ENCODE peak calls at places on chromosomes 2 and 18, in seven cellular contexts. U is neural progenitor cell, E is GM23338, N is MM.1S, B is GM23248, C is hepatocyte, Z is HCT116. F is an unnamed sample. For H3K4me1, the result is how much of the 10 kb centered on the place peaks cover.

GRCh38 chr2:226788881-226789485 is 10.6 kb downstream of the IRS1 start:
- DNase-seq in U (no peak), E (no peak), N (no peak), B (peak), C (no peak), Z (no peak), F (no peak)

GRCh38 chr2:102801098-102801718 is 39.4 kb downstream of the TMEM182 start:
- DNase-seq in U (peak), E (peak), N (no peak), B (no peak), C (no peak), Z (peak), F (no peak)

GRCh38 chr18:79559121-79559835 is 120.3 kb upstream of the CTDP1 start:
- DNase-seq in U (no peak), E (no peak), N (no peak), B (no peak), C (no peak), Z (no peak), F (no peak)

GRCh38 chr2:96870631-96871255 is 863 bp upstream of the SEMA4C start:
- DNase-seq in U (no peak), E (peak), N (no peak), B (peak), C (peak), Z (no peak), F (no peak)

GRCh38 chr2:46072146-46072820 is 224.9 kb upstream of the EPAS1 start:
- DNase-seq in U (no peak), E (no peak), N (no peak), B (no peak), C (no peak), Z (no peak), F (no peak)

GRCh38 chr18:48775372-48776160 is 175.2 kb downstream of the SMAD7 start:
- DNase-seq in U (no peak), E (no peak), N (peak), B (no peak), C (no peak), Z (no peak), F (no peak)

GRCh38 chr2:239288951-239289481 is 111.8 kb downstream of the HDAC4 start:
- DNase-seq in U (peak), E (no peak), N (peak), B (peak), C (no peak), Z (no peak), F (no peak)

GRCh38 chr2:8119782-8120551 is 561.9 kb upstream of the ID2 start:
- DNase-seq in U (peak), E (no peak), N (no peak), B (peak), C (peak), Z (no peak), F (peak)

GRCh38 chr2:152376968-152377367 is 42.0 kb downstream of the FMNL2 start:
- DNase-seq in U (no peak), E (no peak), N (no peak), B (no peak), C (no peak), Z (no peak), F (peak)

GRCh38 chr2:36333350-36334012 is 22.1 kb upstream of the CRIM1 start:
- DNase-seq in U (no peak), E (peak), N (no peak), B (no peak), C (no peak), Z (no peak), F (peak)

GRCh38 chr2:217756375-217757107 is 246.3 kb downstream of the TNS1 start:
- DNase-seq in U (peak), E (peak), N (peak), B (peak), C (peak), Z (peak), F (peak)

GRCh38 chr2:236787885-236788284 is 218.3 kb downstream of the ACKR3 start:
- DNase-seq in U (no peak), E (no peak), N (no peak), B (no peak), C (no peak), Z (no peak), F (no peak)

GRCh38 chr2:188024811-188025210 is 266.9 kb upstream of the GULP1 start:
- DNase-seq in U (no peak), E (no peak), N (no peak), B (no peak), C (no peak), Z (no peak), F (no peak)

GRCh38 chr2:241616168-241617125 is 20.5 kb downstream of the THAP4 start:
- DNase-seq in U (no peak), E (peak), N (no peak), B (no peak), C (no peak), Z (no peak), F (no peak)

GRCh38 chr2:238518127-238518827 is 91.5 kb downstream of the ASB1 start:
- DNase-seq in U (no peak), E (no peak), N (no peak), B (peak), C (no peak), Z (no peak), F (no peak)

GRCh38 chr2:23940976-23941605 is 828 bp downstream of the UBXN2A start:
- DNase-seq in U (no peak), E (no peak), N (no peak), B (peak), C (no peak), Z (no peak), F (peak)

GRCh38 chr18:74337155-74337911 is 21.7 kb downstream of the C18orf63 start:
- DNase-seq in U (no peak), E (no peak), N (no peak), B (no peak), C (no peak), Z (no peak), F (no peak)

GRCh38 chr18:57062841-57063240 is 84.0 kb upstream of the BOD1L2 start:
- DNase-seq in U (peak), E (no peak), N (no peak), B (no peak), C (no peak), Z (no peak), F (no peak)

GRCh38 chr2:237556773-237557632 is 9.4 kb upstream of the PRLH start:
- DNase-seq in U (no peak), E (no peak), N (peak), B (no peak), C (no peak), Z (no peak), F (no peak)

GRCh38 chr2:58099097-58099769 is 52.6 kb downstream of the VRK2 start:
- DNase-seq in U (no peak), E (no peak), N (no peak), B (no peak), C (no peak), Z (no peak), F (no peak)

GRCh38 chr2:209476367-209477191 is 52.7 kb downstream of the MAP2 start:
- DNase-seq in U (no peak), E (no peak), N (no peak), B (no peak), C (peak), Z (no peak), F (no peak)

DNA sequence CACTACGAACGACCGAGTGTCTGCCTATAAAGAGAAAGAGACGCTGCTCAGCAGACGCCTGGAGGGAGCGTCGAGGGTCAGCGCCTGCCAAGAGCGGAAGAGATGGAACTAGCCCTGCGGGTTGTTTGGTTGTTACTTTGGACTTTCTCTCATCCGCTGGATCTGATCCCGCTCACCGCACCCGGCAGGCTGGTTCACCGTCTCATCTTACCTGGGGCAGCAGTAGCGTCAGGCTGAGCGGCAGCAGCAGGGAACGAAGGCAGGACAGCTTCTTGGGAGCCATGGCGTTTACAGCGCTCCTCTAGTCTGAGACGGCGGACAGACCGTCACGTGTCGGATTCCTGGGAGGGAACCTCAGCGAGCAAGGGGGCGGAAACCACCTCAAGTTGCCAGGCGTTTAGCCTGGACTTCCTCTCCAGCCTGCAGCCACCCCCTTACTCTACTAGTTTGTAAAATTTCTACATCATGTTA is 1.9 kb downstream of the GLB1L start:
- DNase-seq in U (no peak), E (peak), N (no peak), B (no peak), C (no peak), Z (no peak), F (no peak)
- TF ChIP-seq EZH2phosphoT487 in U (no peak), E (no peak), N (no peak), B (no peak), C (no peak), Z (no peak), F (no peak)

GRCh38 chr2:197033222-197033621 is 106.7 kb upstream of the PGAP1 start:
- DNase-seq in U (no peak), E (no peak), N (no peak), B (peak), C (no peak), Z (no peak), F (peak)
- H3K4me1 ChIP-seq in U (under half), E (under half), N (under half), B (under half), C (under half), Z (under half), F (under half)

DNA sequence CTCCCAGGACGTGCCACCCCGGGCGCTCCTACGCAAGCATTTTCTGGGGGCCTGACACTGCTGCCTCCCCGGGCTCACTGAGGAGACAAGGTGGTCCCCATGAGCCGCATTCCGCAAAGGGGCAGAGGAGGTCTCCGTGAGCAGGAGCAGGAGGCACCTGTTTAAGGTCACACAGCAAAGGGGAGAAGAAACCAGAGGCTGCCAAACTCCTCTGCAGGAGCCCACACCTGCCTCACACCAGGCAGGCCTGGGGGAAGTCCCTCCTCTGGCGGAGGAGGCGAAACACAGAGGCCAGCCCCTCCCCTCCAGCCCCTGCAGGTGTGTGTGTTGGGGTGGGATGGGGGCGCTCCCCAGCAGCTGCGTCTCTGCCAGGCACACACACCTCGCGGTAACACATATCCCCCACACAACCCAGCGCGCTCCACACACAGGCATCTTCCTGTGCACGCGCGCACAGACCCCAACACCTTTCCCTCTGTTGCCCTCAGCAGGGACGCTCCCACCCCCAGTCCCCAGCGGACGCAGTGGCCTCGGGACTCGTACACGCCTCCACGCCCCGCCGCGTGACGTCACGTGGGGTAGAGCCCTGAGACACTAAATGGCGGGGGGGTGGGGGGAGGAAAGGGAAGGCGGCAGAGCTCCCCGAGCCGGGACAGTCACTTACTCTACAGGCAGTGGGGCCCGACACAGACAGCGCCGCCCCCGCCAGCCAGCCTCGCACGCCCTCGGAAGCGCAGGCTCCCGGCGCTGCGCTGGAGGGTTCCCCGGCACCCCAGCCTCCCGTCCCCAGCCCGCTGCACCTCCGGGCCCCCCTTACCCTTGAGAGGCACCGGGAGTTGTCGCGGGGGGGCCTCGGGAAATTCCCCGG is 537 bp upstream of the WNT10A start:
- DNase-seq in U (no peak), E (peak), N (peak), B (peak), C (no peak), Z (no peak), F (no peak)
- TF ChIP-seq EZH2 in U (peak), E (peak), N (no peak), B (no peak), C (peak), Z (no peak), F (no peak)

GRCh38 chr2:234364718-234365117 is 132.2 kb downstream of the ARL4C start:
- DNase-seq in U (peak), E (no peak), N (no peak), B (no peak), C (no peak), Z (no peak), F (no peak)

GRCh38 chr2:234363647-234364294 is 133.1 kb downstream of the ARL4C start:
- DNase-seq in U (peak), E (no peak), N (no peak), B (no peak), C (no peak), Z (no peak), F (no peak)

GRCh38 chr2:234357666-234358065 is 139.2 kb downstream of the ARL4C start:
- DNase-seq in U (no peak), E (no peak), N (no peak), B (no peak), C (no peak), Z (no peak), F (no peak)

GRCh38 chr2:234366891-234367290 is 130.0 kb downstream of the ARL4C start:
- DNase-seq in U (no peak), E (no peak), N (no peak), B (peak), C (peak), Z (no peak), F (peak)

DNA sequence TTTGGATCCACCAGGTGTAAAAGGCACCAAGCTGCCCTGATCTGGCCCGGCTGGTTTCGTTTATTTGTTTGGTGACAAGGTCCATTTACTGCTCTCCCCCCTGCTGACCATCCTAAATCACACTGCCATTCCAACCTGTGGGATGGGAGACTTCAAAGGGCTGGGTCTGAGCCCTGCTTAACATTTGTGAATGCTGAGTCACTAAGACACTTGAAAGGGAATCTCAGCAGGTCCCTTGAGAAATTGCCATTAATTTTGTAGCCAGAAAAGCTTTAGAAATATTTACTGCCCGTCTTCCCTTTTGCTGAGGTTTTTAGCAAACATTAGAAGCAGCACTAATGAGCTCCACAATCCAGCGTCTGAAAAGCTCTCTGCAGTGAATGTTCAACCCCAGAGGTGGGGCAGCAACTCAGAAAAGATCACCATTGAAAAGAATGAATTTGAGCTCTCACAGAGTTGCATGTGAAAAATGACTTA is 133.8 kb downstream of the ARL4C start:
- DNase-seq in U (peak), E (peak), N (no peak), B (peak), C (peak), Z (peak), F (peak)
- TF ChIP-seq EZH2phosphoT487 in U (no peak), E (no peak), N (no peak), B (no peak), C (no peak), Z (no peak), F (no peak)

GRCh38 chr2:86309966-86310365 is 27.5 kb downstream of the REEP1 start:
- DNase-seq in U (no peak), E (no peak), N (no peak), B (no peak), C (no peak), Z (no peak), F (no peak)
- H3K4me1 ChIP-seq in U (under half), E (under half), N (under half), B (under half), C (under half), Z (under half), F (under half)

GRCh38 chr2:223052710-223053261 is 796 bp downstream of the KCNE4 start:
- DNase-seq in U (no peak), E (no peak), N (no peak), B (no peak), C (no peak), Z (no peak), F (no peak)
- TF ChIP-seq EZH2 in U (no peak), E (no peak), N (no peak), B (no peak), C (no peak), Z (no peak), F (no peak)

GRCh38 chr2:133651861-133652260 is 83.6 kb upstream of the NCKAP5 start:
- DNase-seq in U (no peak), E (no peak), N (no peak), B (peak), C (no peak), Z (no peak), F (no peak)

GRCh38 chr2:133657591-133657990 is 89.3 kb upstream of the NCKAP5 start:
- DNase-seq in U (no peak), E (no peak), N (no peak), B (no peak), C (no peak), Z (no peak), F (no peak)

GRCh38 chr2:133655565-133656113 is 87.4 kb upstream of the NCKAP5 start:
- DNase-seq in U (no peak), E (no peak), N (no peak), B (peak), C (no peak), Z (no peak), F (no peak)

GRCh38 chr2:133653116-133653515 is 84.9 kb upstream of the NCKAP5 start:
- DNase-seq in U (no peak), E (no peak), N (no peak), B (no peak), C (no peak), Z (no peak), F (no peak)

GRCh38 chr2:133652407-133652806 is 84.1 kb upstream of the NCKAP5 start:
- DNase-seq in U (no peak), E (no peak), N (no peak), B (peak), C (no peak), Z (no peak), F (no peak)
- TF ChIP-seq EZH2phosphoT487 in U (no peak), E (no peak), N (no peak), B (no peak), C (no peak), Z (no peak), F (no peak)

GRCh38 chr18:70421471-70421870 is 132.6 kb downstream of the SOCS6 start:
- DNase-seq in U (no peak), E (no peak), N (no peak), B (peak), C (no peak), Z (peak), F (peak)

GRCh38 chr18:70423988-70424387 is 135.1 kb downstream of the SOCS6 start:
- DNase-seq in U (peak), E (no peak), N (no peak), B (peak), C (no peak), Z (peak), F (peak)

GRCh38 chr18:70422061-70422965 is 133.5 kb downstream of the SOCS6 start:
- DNase-seq in U (no peak), E (no peak), N (no peak), B (peak), C (peak), Z (peak), F (peak)

GRCh38 chr18:70425236-70425635 is 136.4 kb downstream of the SOCS6 start:
- DNase-seq in U (no peak), E (no peak), N (no peak), B (no peak), C (no peak), Z (no peak), F (no peak)

DNA sequence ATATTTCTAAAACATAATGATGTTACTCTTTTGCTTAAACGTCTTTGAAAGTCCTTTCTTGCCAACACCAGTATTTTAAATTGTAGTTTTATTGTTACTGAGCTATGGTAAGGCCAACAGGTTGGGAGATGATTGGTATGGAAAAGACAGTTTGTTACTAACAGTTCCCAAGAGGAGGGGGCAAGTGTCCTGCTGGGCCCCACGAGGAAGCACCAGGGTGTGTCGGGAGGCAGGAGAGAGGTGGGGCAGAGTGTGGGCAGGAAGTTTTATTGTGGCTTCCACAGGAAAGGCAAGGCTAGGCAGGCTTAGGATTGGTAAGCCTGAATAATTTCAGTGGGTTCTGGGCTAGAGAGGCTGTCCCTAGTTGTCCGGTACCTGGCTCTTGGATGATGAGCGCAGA is 134.3 kb downstream of the SOCS6 start:
- DNase-seq in U (no peak), E (no peak), N (no peak), B (no peak), C (no peak), Z (no peak), F (peak)
- H3K4me1 ChIP-seq in U (under half), E (under half), N (under half), B (half or more), C (under half), Z (half or more), F (half or more)

DNA sequence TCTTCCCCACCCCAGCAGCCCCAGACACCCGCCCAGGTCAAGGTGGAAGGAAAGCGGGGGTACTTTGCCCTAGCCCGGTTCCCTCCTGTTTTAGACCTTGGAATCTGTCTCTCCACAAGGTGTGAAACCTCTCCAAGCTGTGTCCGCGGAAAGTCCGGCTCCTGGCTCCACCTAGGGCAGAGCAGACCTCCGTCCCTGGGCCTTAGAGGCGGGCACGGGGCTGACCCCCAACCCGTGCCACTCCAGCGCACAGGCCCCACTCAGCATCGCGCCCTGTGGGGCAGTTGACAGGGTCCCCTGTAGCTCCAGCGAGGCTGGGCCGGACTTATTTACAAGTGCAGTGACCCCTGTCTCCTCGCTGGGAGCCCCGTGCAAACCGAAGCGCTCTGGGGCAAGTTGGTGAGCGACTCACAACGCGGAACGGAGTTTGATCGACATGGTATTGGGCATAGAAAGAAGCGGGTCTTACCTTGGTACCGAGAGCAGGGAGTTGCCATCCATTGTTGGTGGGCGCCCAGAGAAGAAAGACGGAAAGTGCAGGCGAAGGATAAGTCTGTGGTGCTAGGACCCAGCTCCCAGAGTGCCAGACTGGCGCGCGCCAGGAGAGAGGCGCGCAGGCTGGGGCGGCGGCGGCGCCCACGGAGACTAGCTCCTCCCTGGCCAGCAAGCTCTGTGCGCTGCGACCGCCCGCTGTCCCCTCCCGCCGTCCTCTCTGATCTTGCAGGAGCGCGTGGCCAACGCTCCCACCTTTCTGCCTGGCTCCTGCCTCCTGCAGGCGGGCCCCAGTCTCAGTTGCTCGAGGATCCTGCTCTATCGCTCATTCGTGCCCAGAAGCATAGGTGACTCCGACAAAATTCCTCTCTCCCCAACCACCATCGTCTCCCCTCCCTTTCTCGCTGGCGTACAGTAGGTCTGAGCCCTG is at the start of gene SPHKAP:
- DNase-seq in U (peak), E (peak), N (no peak), B (peak), C (peak), Z (no peak), F (no peak)
- TF ChIP-seq EZH2 in U (peak), E (peak), N (no peak), B (no peak), C (no peak), Z (no peak), F (no peak)

GRCh38 chr2:9234680-9235387 is 28.2 kb downstream of the ASAP2 start:
- DNase-seq in U (no peak), E (no peak), N (no peak), B (peak), C (peak), Z (peak), F (peak)
- TF ChIP-seq EZH2phosphoT487 in U (no peak), E (no peak), N (no peak), B (peak), C (no peak), Z (no peak), F (no peak)

F was measured in PC-3.